ENCODE peak calls at places on chromosomes 11 and 22, in seven cellular contexts. S, F, W, H, M, E and U are unnamed samples.

GRCh38 chr11:38402063-38402462 is 1804.0 kb upstream of the RAG2 start:
- DNase-seq in E (no peak), F (no peak), H (no peak), W (no peak), M (no peak), S (no peak), U (no peak)

GRCh38 chr11:109696191-109696897 is 274.4 kb downstream of the C11orf87 start:
- DNase-seq in F (no peak), M (no peak), H (no peak), S (peak), W (no peak), E (no peak), U (peak)

GRCh38 chr11:12043221-12043620 is 34.8 kb upstream of the DKK3 start:
- DNase-seq in M (no peak), S (no peak), F (no peak), W (no peak), H (no peak), E (no peak), U (no peak)

GRCh38 chr11:64100345-64100744 is 64.6 kb downstream of the FLRT1 start:
- DNase-seq in H (no peak), M (peak), E (no peak), W (no peak), F (no peak), S (no peak), U (no peak)

GRCh38 chr11:48012051-48012391 is 31.7 kb downstream of the PTPRJ start:
- DNase-seq in E (no peak), W (no peak), H (no peak), S (no peak), F (no peak), M (no peak), U (no peak)

GRCh38 chr11:95692526-95693270 is 96.9 kb downstream of the FAM76B start:
- DNase-seq in E (no peak), M (no peak), W (no peak), H (no peak), S (peak), F (no peak), U (no peak)

GRCh38 chr22:49439373-49439772 is 388.3 kb downstream of the BRD1 start:
- DNase-seq in E (no peak), H (no peak), F (no peak), W (no peak), S (no peak), M (peak), U (no peak)

GRCh38 chr11:134386945-134387344 is 25.1 kb downstream of the B3GAT1 start:
- DNase-seq in H (no peak), M (no peak), S (no peak), W (no peak), E (no peak), F (no peak), U (no peak)

GRCh38 chr11:44305643-44306468 is 4.1 kb downstream of the ALX4 start:
- DNase-seq in M (no peak), F (peak), W (no peak), E (no peak), S (no peak), H (no peak), U (no peak)

GRCh38 chr11:2580061-2580421 is 119.8 kb downstream of the KCNQ1OT1 start:
- DNase-seq in F (no peak), S (no peak), H (no peak), W (no peak), M (no peak), E (no peak), U (no peak)

GRCh38 chr11:33912405-33913361 is 20.8 kb upstream of the LMO2 start:
- DNase-seq in E (no peak), H (peak), M (peak), F (no peak), S (peak), W (peak), U (peak)

GRCh38 chr11:61378713-61379313 is 13.6 kb upstream of the TMEM216 start:
- DNase-seq in F (no peak), E (peak), M (no peak), S (peak), W (peak), H (no peak), U (no peak)

GRCh38 chr11:17516551-17517150 is 27.6 kb downstream of the USH1C start:
- DNase-seq in M (no peak), S (no peak), E (no peak), W (no peak), H (no peak), F (no peak), U (no peak)

GRCh38 chr11:61447601-61448551 is 18.0 kb downstream of the SDHAF2 start:
- DNase-seq in F (no peak), H (no peak), W (no peak), S (peak), E (no peak), M (no peak), U (no peak)

GRCh38 chr22:20514658-20515406 is 7.4 kb downstream of the MED15 start:
- DNase-seq in W (no peak), H (no peak), S (peak), F (no peak), M (no peak), E (no peak), U (no peak)

GRCh38 chr11:14148653-14149273 is 186.2 kb downstream of the SPON1 start:
- DNase-seq in S (peak), F (no peak), E (peak), W (peak), H (no peak), M (no peak), U (peak)

GRCh38 chr22:42269407-42270177 is 861 bp downstream of the TCF20 start:
- DNase-seq in W (peak), E (peak), H (no peak), M (peak), F (peak), S (no peak), U (peak)

GRCh38 chr11:76153609-76153949 is 52.7 kb downstream of the WNT11 start:
- DNase-seq in F (no peak), M (no peak), W (no peak), E (peak), S (peak), H (no peak), U (no peak)

GRCh38 chr11:65036931-65037330 is 4.1 kb upstream of the SAC3D1 start:
- DNase-seq in W (no peak), H (no peak), S (no peak), M (no peak), F (no peak), E (no peak), U (no peak)

GRCh38 chr11:17400048-17400775 is 11.8 kb upstream of the KCNJ11 start:
- DNase-seq in W (no peak), E (no peak), H (no peak), M (no peak), S (no peak), F (no peak), U (no peak)

GRCh38 chr11:92199991-92200390 is 24.6 kb upstream of the FAT3 start:
- DNase-seq in F (no peak), M (no peak), H (no peak), S (no peak), E (no peak), W (no peak), U (no peak)

GRCh38 chr11:35144811-35145210 is 5.8 kb downstream of the CD44 start:
- DNase-seq in S (peak), F (no peak), E (no peak), H (no peak), W (no peak), M (no peak), U (no peak)

GRCh38 chr11:80990885-80991284 is 1550.1 kb upstream of the TENM4 start:
- DNase-seq in F (no peak), W (no peak), H (no peak), S (no peak), E (no peak), M (no peak), U (no peak)

GRCh38 chr11:103964390-103964789 is 72.0 kb upstream of the DDI1 start:
- DNase-seq in W (no peak), F (no peak), H (no peak), S (no peak), E (no peak), M (no peak), U (no peak)

GRCh38 chr22:47304854-47305253 is 542.4 kb downstream of the TBC1D22A start:
- DNase-seq in M (no peak), S (no peak), H (no peak), W (no peak), F (no peak), E (no peak), U (no peak)

GRCh38 chr11:17992916-17993315 is 19.9 kb downstream of the SERGEF start:
- DNase-seq in S (no peak), W (no peak), H (no peak), M (no peak), E (no peak), F (no peak), U (no peak)

GRCh38 chr22:31286360-31287255 is 5.7 kb downstream of the PIK3IP1 start:
- DNase-seq in E (no peak), H (no peak), S (no peak), W (no peak), F (no peak), M (no peak), U (no peak)

GRCh38 chr11:63567044-63567840 is 4.1 kb upstream of the PLAAT2 start:
- DNase-seq in M (peak), F (no peak), W (peak), S (peak), H (peak), E (peak), U (peak)

GRCh38 chr22:42964994-42965699 is 49.8 kb downstream of the PACSIN2 start:
- DNase-seq in H (no peak), E (peak), M (no peak), F (no peak), S (peak), W (no peak), U (peak)

GRCh38 chr22:19638282-19639015 is 75.9 kb upstream of the SEPTIN5 start:
- DNase-seq in F (no peak), W (no peak), H (no peak), S (no peak), M (no peak), E (no peak), U (no peak)

GRCh38 chr11:61131998-61132555 is 29.1 kb downstream of the VPS37C start:
- DNase-seq in S (no peak), H (no peak), W (no peak), E (no peak), M (no peak), F (no peak), U (no peak)

GRCh38 chr11:79013509-79013908 is 427.3 kb downstream of the TENM4 start:
- DNase-seq in H (no peak), W (no peak), M (no peak), E (no peak), S (peak), F (no peak), U (no peak)

GRCh38 chr11:74680703-74681531 is 50.3 kb downstream of the CHRDL2 start:
- DNase-seq in F (peak), W (no peak), S (no peak), E (no peak), M (no peak), H (no peak), U (no peak)

GRCh38 chr11:3035333-3035732 is 21.9 kb downstream of the CARS1 start:
- DNase-seq in E (no peak), F (no peak), H (no peak), W (no peak), M (no peak), S (no peak), U (no peak)

GRCh38 chr11:44327730-44328691 is 18.1 kb upstream of the ALX4 start:
- DNase-seq in W (no peak), H (no peak), E (no peak), F (no peak), S (no peak), M (no peak), U (no peak)

GRCh38 chr11:1966531-1966930 is 19.4 kb downstream of the MRPL23 start:
- DNase-seq in H (no peak), M (no peak), S (no peak), W (no peak), F (no peak), E (no peak), U (no peak)

GRCh38 chr11:118211006-118211405 is 13.8 kb downstream of the JAML start:
- DNase-seq in W (no peak), E (no peak), H (no peak), M (no peak), S (no peak), F (peak), U (no peak)

GRCh38 chr11:2213384-2213842 is 41.8 kb upstream of the TH start:
- DNase-seq in W (no peak), F (peak), E (peak), H (no peak), S (no peak), M (peak), U (no peak)

GRCh38 chr22:48821346-48822186 is 1006.1 kb downstream of the BRD1 start:
- DNase-seq in H (no peak), M (no peak), E (no peak), S (no peak), F (no peak), W (no peak), U (no peak)

DNA sequence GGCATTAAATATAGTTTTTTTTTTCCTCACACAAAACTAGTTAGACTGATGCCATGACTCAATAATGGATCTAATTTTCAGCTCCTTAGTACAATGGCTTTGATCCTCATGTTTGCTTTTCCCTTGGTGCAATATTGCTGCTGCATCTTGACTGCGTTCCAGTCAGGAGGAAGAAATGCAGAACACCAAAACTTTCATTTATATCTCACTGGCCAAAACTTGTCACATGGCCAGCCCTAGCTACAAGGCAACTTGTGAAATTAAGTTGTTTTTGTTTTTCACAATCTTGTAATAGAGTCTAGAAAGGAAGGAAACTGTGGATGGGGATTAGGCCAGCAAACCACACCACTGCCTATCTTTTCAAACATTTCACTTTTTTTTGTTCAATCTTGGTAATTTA is 36.7 kb downstream of the SMC1B start:
- DNase-seq in F (no peak), E (no peak), W (no peak), H (no peak), M (no peak), S (no peak), U (no peak)
- TF ChIP-seq CEBPB in F (no peak), E (no peak), W (no peak), H (no peak), M (no peak), S (no peak), U (no peak)

DNA sequence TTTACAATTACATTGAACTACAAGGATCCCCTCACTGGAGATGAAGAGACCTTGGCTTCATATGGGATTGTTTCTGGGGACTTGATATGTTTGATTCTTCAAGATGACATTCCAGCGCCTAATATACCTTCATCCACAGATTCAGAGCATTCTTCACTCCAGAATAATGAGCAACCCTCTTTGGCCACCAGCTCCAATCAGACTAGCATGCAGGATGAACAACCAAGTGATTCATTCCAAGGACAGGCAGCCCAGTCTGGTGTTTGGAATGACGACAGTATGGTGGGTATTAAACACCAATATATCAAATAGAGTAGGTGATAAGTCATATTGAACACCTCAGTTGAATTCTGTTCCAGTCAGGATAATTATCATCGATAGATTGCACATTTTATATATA is 4.4 kb downstream of the FBXO7 start:
- DNase-seq in H (no peak), F (no peak), W (no peak), S (peak), M (no peak), E (no peak), U (no peak)
- TF ChIP-seq POLR2A in H (no peak), F (no peak), W (no peak), S (no peak), M (no peak), E (no peak), U (no peak)

GRCh38 chr11:57287884-57288283 is 36.9 kb downstream of the TNKS1BP1 start:
- DNase-seq in W (no peak), F (no peak), H (no peak), S (no peak), E (no peak), M (no peak), U (no peak)

GRCh38 chr11:57294225-57295131 is 30.3 kb downstream of the TNKS1BP1 start:
- DNase-seq in W (no peak), S (peak), F (no peak), M (no peak), E (no peak), H (no peak), U (no peak)

GRCh38 chr11:57288771-57289579 is 35.8 kb downstream of the TNKS1BP1 start:
- DNase-seq in F (no peak), H (no peak), S (peak), M (no peak), E (peak), W (no peak), U (no peak)

DNA sequence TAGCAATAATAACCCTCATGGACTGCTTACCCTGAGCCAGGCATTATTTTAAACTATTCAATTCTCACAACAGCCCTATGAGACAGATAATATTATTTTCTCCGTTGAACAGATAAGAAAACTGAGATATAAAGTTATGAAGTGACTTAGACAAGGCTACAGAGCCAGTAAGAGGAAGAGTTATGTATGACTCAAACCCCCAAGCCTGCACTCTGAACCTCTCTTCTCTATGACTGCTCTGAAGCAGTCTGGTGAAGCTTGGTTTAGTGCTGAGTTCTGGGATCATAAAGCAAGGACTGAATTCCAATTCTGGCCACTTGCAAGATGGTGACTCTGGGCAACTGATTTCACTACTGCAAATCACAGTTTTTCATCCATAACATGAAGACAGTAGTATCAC is 34.5 kb downstream of the TNKS1BP1 start:
- DNase-seq in S (peak), E (no peak), W (no peak), H (no peak), F (no peak), M (no peak), U (no peak)
- TF ChIP-seq CEBPB in S (no peak), E (no peak), W (no peak), H (no peak), F (no peak), M (no peak), U (no peak)

GRCh38 chr11:119371778-119372182 is 9.7 kb downstream of the USP2 start:
- DNase-seq in M (no peak), S (no peak), F (no peak), W (no peak), E (no peak), H (no peak), U (no peak)
- TF ChIP-seq POLR2A in M (no peak), S (no peak), F (no peak), W (no peak), E (no peak), H (no peak), U (no peak)

DNA sequence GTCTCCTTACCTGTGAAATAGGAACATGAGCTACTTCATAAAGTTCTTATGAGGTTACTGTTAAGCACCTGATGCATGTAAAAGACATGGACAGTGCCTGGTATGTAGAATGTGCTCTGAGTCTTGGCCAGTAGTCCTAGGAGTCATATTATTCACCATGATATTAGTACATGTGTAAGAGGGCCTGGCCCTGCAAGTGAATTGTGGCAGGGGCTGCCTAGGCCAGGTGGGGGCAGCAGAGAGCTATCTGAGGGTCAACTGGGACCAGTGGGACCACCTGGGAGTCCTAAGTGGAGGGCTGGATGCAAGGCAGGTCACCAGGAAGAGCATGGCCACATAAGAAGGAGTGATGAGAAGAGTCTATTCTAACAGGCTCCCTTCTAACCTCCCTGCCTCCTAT is 529.5 kb downstream of the SOX6 start:
- DNase-seq in E (no peak), F (peak), S (no peak), W (peak), H (no peak), M (peak), U (peak)
- TF ChIP-seq CEBPB in E (no peak), F (no peak), S (no peak), W (no peak), H (no peak), M (no peak), U (no peak)

GRCh38 chr11:761526-762108 is 14.4 kb downstream of the TALDO1 start:
- DNase-seq in H (no peak), W (no peak), M (no peak), S (no peak), E (no peak), F (no peak), U (no peak)
- TF ChIP-seq POLR2A in H (peak), W (no peak), M (peak), S (no peak), E (no peak), F (no peak), U (no peak)

DNA sequence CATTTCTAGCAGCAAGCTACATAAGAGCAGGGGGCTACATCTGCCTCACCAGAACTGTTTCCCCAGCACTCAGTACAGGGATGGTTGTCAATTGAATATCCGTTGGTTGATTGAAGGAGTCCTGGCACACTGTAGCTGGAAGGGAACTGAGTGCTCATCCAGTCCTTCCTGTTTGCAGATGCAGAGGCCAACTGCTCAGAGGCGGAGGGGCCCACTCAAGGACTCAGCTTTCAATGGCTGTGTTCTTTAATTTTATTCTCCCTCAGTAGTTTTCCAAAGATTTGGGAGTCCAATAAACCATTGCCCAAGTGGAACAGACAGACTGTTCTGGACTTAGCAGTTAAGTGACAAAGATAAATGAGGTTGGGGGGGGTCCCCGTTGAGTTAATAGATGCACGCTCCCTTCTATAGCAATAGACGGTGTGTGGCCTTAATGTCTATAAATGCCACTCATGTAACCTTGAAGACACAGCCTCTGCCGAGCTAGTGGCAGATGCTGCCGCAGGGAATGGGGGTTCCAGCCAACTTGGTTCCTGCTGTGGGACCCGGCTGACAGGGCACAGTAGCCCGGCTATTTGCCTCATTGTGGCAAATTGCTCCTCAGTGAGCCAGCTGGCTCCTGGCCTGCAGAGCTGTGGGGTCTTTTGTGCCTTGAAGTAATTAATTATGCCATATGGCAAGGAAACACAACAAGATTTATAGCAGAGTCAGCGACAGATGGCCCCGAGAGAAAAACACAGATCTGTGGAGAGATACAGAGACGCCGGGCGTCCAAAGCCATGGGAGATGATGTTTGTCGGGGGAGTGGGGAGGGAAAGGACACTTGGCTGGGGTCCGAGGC is 71.3 kb upstream of the GRK3 start:
- DNase-seq in E (no peak), M (no peak), H (no peak), W (no peak), S (no peak), F (no peak), U (no peak)
- TF ChIP-seq CEBPB in E (no peak), M (no peak), H (no peak), W (no peak), S (no peak), F (no peak), U (no peak)

GRCh38 chr22:17797721-17798559 is 23.7 kb upstream of the BID start:
- DNase-seq in M (no peak), H (peak), F (no peak), S (no peak), W (no peak), E (no peak), U (no peak)
- TF ChIP-seq POLR2A in M (no peak), H (peak), F (no peak), S (no peak), W (no peak), E (no peak), U (no peak)